ENCODE peak calls at places on chromosomes 5 and 9, in six cellular contexts. P, W, A, J, H and G are unnamed samples.

GRCh38 chr9:69584746-69585145 is 87.4 kb downstream of the APBA1 start:
- DNase-seq in P (no peak), W (no peak), A (no peak), J (no peak), H (no peak), G (no peak)

GRCh38 chr5:58412081-58412480 is 47.8 kb downstream of the PLK2 start:
- DNase-seq in P (no peak), W (no peak), A (no peak), J (no peak), H (no peak), G (no peak)

GRCh38 chr5:16617272-16617973 is 626 bp upstream of the RETREG1 start:
- DNase-seq in P (no peak), W (peak; percentile 23), A (no peak), J (no peak), H (peak; percentile 72), G (no peak)

GRCh38 chr9:85118990-85119755 is 449.6 kb downstream of the NTRK2 start:
- DNase-seq in P (no peak), W (no peak), A (no peak), J (no peak), H (no peak), G (no peak)

GRCh38 chr9:107276966-107277710 is 5.9 kb upstream of the RAD23B start:
- DNase-seq in P (no peak), W (no peak), A (no peak), J (no peak), H (no peak), G (no peak)

GRCh38 chr5:26833596-26833995 is 204.8 kb downstream of the CDH9 start:
- DNase-seq in P (no peak), W (no peak), A (no peak), J (no peak), H (no peak), G (no peak)

GRCh38 chr9:6078382-6079105 is 63.1 kb upstream of the RANBP6 start:
- DNase-seq in P (no peak), W (no peak), A (no peak), J (no peak), H (no peak), G (no peak)

GRCh38 chr9:121558423-121558950 is 58.8 kb upstream of the GGTA1 start:
- DNase-seq in P (no peak), W (no peak), A (no peak), J (no peak), H (no peak), G (no peak)

DNA sequence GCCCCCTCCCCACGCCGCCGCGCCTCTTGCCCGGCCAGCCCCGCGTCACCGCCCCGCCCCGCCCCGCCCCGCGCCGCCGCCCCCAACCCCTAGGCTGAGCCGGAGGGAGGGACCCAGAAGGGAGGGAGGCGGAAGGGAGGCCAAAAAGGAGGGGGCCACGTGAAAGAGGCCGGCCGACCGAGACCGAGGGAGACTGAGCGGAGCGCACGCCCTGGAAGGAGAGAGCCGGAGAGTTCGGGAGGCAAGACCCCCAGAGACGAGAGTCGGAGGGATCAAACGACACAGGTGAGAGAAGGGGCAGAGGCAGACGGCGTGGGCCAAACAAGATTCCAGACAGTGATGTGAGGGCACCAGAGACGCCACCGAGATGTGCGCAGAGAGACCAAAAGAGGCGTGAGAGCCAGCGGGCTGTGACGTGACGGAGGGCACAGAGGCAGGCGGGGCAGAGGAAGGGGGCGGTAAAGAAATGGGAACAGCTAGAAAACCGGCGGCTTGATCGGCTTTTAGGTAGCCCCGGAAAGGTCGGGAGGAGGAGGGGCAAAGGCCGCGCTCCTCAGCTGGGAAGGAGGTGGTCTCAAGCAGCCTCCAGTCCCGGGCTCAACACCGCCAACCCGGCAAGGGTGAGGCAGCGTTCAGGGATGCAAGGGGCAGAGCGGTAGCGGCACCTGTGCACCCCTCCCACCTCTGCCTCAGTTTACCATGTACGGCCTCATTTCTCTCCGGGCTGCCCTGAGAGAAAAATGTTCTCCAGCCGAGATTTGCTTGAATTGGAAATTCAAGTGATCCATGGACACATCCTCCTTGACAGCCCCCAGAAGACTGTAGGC is 414 bp upstream of the BARX1 start:
- DNase-seq in P (no peak), W (peak; percentile 58), A (peak; percentile 75), J (no peak), H (peak; percentile 49), G (no peak)
- H3K4me3 ChIP-seq in P (no peak overlapping the region), W (no peak overlapping the region), A (peak overlapping the region; percentile 49), J (peak overlapping the region; percentile 50), H (no peak overlapping the region), G (peak overlapping the region; percentile 32)

GRCh38 chr9:10690546-10690945 is 77.7 kb upstream of the PTPRD start:
- DNase-seq in P (no peak), W (no peak), A (no peak), J (no peak), H (no peak), G (no peak)
- TF ChIP-seq EP300 in P (no peak), W (no peak), A (no peak), J (no peak), H (no peak), G (no peak)

DNA sequence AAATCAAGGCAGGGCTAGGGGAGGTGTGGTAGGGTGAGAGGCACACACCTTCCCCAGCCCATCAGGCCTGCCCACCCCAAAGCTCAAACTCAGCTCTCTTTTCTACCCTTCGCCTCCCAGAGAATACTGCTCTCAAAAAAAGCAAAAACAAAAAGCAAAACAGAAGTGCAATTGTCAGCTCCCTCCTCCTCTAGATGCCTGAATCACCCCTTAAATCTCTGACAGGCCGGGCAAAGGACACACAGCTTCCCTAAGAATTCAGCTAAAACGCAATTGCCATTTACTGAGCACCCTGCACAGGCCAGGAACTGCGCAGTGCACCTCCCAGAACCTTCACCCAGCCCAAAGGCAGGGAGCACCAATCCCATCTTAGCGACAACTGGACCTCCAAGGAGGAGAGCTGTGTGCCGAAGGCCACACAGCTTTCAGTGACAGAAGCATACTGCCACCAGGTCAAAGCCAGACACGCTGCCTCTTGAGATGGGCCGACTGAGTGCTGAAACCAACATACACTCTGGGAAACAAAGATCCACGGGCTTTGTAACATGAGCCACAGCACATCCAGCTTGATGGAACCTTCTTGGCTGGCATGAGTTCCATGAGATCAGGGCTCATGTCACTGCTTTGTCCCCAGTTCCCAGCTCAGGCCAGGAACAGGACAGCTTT is 53.4 kb upstream of the STXBP1 start:
- DNase-seq in P (no peak), W (no peak), A (no peak), J (no peak), H (no peak), G (no peak)
- H3K4me1 ChIP-seq in P (no peaks in the 10 kb centered on the region), W (peaks cover 38% of the 10 kb centered on the region), A (peaks cover 97% of the 10 kb centered on the region), J (peaks cover 85% of the 10 kb centered on the region), H (peaks cover 96% of the 10 kb centered on the region), G (peaks cover 98% of the 10 kb centered on the region)

GRCh38 chr5:93883459-93883858 is 142.1 kb upstream of the POU5F2 start:
- DNase-seq in P (no peak), W (no peak), A (no peak), J (no peak), H (no peak), G (no peak)

GRCh38 chr5:93887678-93888077 is 146.3 kb upstream of the POU5F2 start:
- DNase-seq in P (no peak), W (no peak), A (no peak), J (no peak), H (no peak), G (no peak)

GRCh38 chr5:93886098-93886806 is 144.9 kb upstream of the POU5F2 start:
- DNase-seq in P (no peak), W (no peak), A (no peak), J (no peak), H (no peak), G (no peak)

GRCh38 chr5:93884254-93884653 is 142.9 kb upstream of the POU5F2 start:
- DNase-seq in P (no peak), W (no peak), A (no peak), J (no peak), H (no peak), G (no peak)

GRCh38 chr5:93886917-93887361 is 145.5 kb upstream of the POU5F2 start:
- DNase-seq in P (no peak), W (no peak), A (no peak), J (no peak), H (no peak), G (no peak)
- H3K4me3 ChIP-seq in P (no peak overlapping the region), W (no peak overlapping the region), A (no peak overlapping the region), J (no peak overlapping the region), H (no peak overlapping the region), G (no peak overlapping the region)

GRCh38 chr5:60339691-60340191 is 360.2 kb downstream of the DEPDC1B start:
- DNase-seq in P (no peak), W (no peak), A (no peak), J (no peak), H (no peak), G (peak; percentile 61)
- TF ChIP-seq EP300 in P (no peak), W (no peak), A (no peak), J (no peak), H (no peak), G (no peak)

GRCh38 chr9:129281506-129282145 is 103.6 kb upstream of the IER5L start:
- DNase-seq in P (no peak), W (no peak), A (no peak), J (no peak), H (peak; percentile 64), G (peak; percentile 78)

GRCh38 chr9:129283705-129284606 is 105.9 kb upstream of the IER5L start:
- DNase-seq in P (no peak), W (no peak), A (no peak), J (no peak), H (peak; percentile 63), G (peak; percentile 57)

GRCh38 chr9:129282308-129283211 is 104.5 kb upstream of the IER5L start:
- DNase-seq in P (no peak), W (no peak), A (no peak), J (no peak), H (peak; percentile 62), G (peak; percentile 74)

GRCh38 chr9:129284607-129285291 is 106.7 kb upstream of the IER5L start:
- DNase-seq in P (no peak), W (no peak), A (no peak), J (no peak), H (peak; percentile 36), G (peak; percentile 74)

GRCh38 chr9:129283290-129283691 is 105.2 kb upstream of the IER5L start:
- DNase-seq in P (no peak), W (no peak), A (no peak), J (no peak), H (no peak), G (no peak)
- H3K4me1 ChIP-seq in P (no peaks in the 10 kb centered on the region), W (peaks cover 8% of the 10 kb centered on the region), A (peaks cover 15% of the 10 kb centered on the region), J (no peaks in the 10 kb centered on the region), H (peaks cover 17% of the 10 kb centered on the region), G (peaks cover 25% of the 10 kb centered on the region)

GRCh38 chr9:131736440-131736839 is 3.4 kb downstream of the RAPGEF1 start:
- DNase-seq in P (no peak), W (no peak), A (no peak), J (no peak), H (no peak), G (no peak)
- H3K4me3 ChIP-seq in P (peak overlapping the region; percentile 70), W (no peak overlapping the region), A (no peak overlapping the region), J (no peak overlapping the region), H (no peak overlapping the region), G (no peak overlapping the region)

DNA sequence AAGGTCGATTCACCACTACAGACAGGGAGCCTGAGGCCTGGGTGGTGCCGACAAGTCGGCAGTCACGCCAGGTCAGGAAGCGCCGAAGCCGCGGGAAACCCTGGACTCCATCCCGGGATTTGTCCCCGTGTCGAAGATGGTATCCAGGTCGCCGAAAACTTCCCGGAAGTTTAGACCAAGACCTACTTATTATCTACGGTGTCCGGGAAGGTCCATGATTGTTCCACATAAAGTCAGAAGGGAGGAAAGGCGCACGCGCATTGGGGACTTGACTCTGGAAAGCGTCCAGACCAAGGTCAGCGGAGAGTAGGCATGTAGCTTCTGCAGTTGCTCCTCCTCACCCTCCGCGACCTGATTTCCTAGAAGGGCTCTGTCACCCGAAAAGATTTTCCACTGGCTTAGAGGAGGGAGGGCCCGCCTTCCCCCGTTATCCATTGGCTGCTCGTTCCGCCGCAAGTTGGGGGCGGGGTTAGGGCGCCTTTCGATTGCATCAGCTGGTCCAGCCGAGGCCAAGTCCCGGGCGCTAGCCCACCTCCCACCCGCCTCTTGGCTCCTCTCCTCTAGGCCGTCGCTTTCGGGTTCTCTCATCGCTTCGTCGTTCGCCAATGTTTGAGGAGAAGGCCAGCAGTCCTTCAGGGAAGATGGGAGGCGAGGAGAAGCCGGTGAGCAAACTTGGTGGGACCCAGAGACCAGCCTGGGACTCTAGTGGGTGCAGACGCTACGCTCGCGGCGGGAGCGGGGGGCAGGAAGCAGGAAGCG is at the start of gene TARS1:
- DNase-seq in P (peak; percentile 100), W (peak; percentile 91), A (peak; percentile 99), J (peak; percentile 96), H (peak; percentile 94), G (peak; percentile 98)
- TF ChIP-seq EP300 in P (no peak), W (peak; percentile 47), A (peak; percentile 13), J (peak; percentile 13), H (no peak), G (no peak)